ENCODE peak calls at places on chromosomes 16 and 17, in eight cellular contexts. S, Z, F, O, R, H, N and X are unnamed samples.

GRCh38 chr17:17929655-17930380 is 42.4 kb downstream of the TOM1L2 start:
- DNase-seq in O (no peak), S (no peak), N (no peak), Z (no peak), R (no peak), F (no peak), H (no peak), X (no peak)

GRCh38 chr17:35543856-35544255 is 6.4 kb upstream of the SLFN12L start:
- DNase-seq in N (no peak), R (no peak), Z (no peak), F (no peak), S (no peak), H (peak), O (no peak), X (peak)

GRCh38 chr17:59437766-59438165 is 106.3 kb downstream of the YPEL2 start:
- DNase-seq in N (no peak), S (no peak), Z (no peak), O (no peak), R (no peak), H (no peak), F (no peak), X (no peak)

GRCh38 chr17:2854662-2855061 is 58.4 kb downstream of the RAP1GAP2 start:
- DNase-seq in R (no peak), Z (peak), O (no peak), F (no peak), N (no peak), S (no peak), H (peak), X (no peak)

GRCh38 chr17:37713028-37713431 is 31.8 kb downstream of the HNF1B start:
- DNase-seq in F (no peak), R (no peak), H (peak), O (no peak), N (peak), S (no peak), Z (no peak), X (no peak)

GRCh38 chr17:48195910-48196309 is 88.3 kb downstream of the SNX11 start:
- DNase-seq in R (no peak), Z (no peak), F (no peak), S (no peak), O (no peak), N (no peak), H (no peak), X (no peak)

GRCh38 chr17:32769846-32770245 is 107.1 kb downstream of the MYO1D start:
- DNase-seq in S (no peak), H (no peak), Z (no peak), O (no peak), R (no peak), F (peak), N (no peak), X (no peak)

GRCh38 chr17:48626202-48626469 is at the start of gene HOXB9:
- DNase-seq in R (no peak), Z (peak), O (no peak), N (no peak), F (no peak), S (no peak), H (no peak), X (no peak)

GRCh38 chr16:58026139-58026704 is 668 bp downstream of the MMP15 start:
- DNase-seq in H (peak), N (no peak), F (peak), Z (peak), O (no peak), R (peak), S (peak), X (peak)

GRCh38 chr17:80531400-80531799 is 13.2 kb upstream of the RPTOR start:
- DNase-seq in R (no peak), N (no peak), O (no peak), S (no peak), F (no peak), Z (no peak), H (no peak), X (no peak)

GRCh38 chr16:89325861-89326471 is 108.5 kb downstream of the ZNF778 start:
- DNase-seq in F (peak), H (peak), Z (peak), S (no peak), O (no peak), R (peak), N (peak), X (peak)